ENCODE peak calls at places on chromosomes 5 and 9, in ten cellular contexts. S is GM06990; E is MM.1S; B is GM13976; U is activated CD4-positive, alpha-beta T cell treated with anti-CD3 and anti-CD28 coated beads for 36 hours; T is left ventricle myocardium superior; K is WTC11; I is NCI-H1092 treated with DMSO at 0.1 percent for 48 hours; Q is stimulated activated CD4-positive, alpha-beta T cell treated with anti-CD3 and anti-CD28 coated beads, Interleukin-12 subunit alpha, Interleukin-12 subunit beta, amount 100 ng/mL, for 4 hours; X is NCI-H69. V is an unnamed sample.
A peak's percentile ranks its signal among the peaks of the same experiment; 100 is the strongest.

GRCh38 chr9:109063765-109064164 is 50.5 kb upstream of the CTNNAL1 start:
- DNase-seq in S (no peak), E (no peak), B (no peak), U (no peak), T (no peak), K (no peak), I (no peak), Q (no peak), X (no peak), V (no peak)

GRCh38 chr5:88745093-88745696 is 137.8 kb downstream of the MEF2C start:
- DNase-seq in S (no peak), E (no peak), B (no peak), U (no peak), T (no peak), K (no peak), I (no peak), Q (no peak), X (no peak), V (no peak)

GRCh38 chr5:25694805-25695204 is 1050.0 kb upstream of the CDH10 start:
- DNase-seq in S (no peak), E (no peak), B (no peak), U (no peak), T (no peak), K (no peak), I (no peak), Q (no peak), X (peak; percentile 53), V (no peak)

GRCh38 chr5:56405116-56405515 is 172.0 kb upstream of the ANKRD55 start:
- DNase-seq in S (no peak), E (no peak), B (no peak), U (no peak), T (no peak), K (no peak), I (no peak), Q (no peak), X (no peak), V (no peak)

GRCh38 chr5:15704397-15704947 is 204.5 kb downstream of the FBXL7 start:
- DNase-seq in S (no peak), E (no peak), B (no peak), U (no peak), T (no peak), K (no peak), I (no peak), Q (no peak), X (no peak), V (no peak)

GRCh38 chr5:78611161-78611605 is 37.4 kb downstream of the LHFPL2 start:
- DNase-seq in S (no peak), E (no peak), B (no peak), U (no peak), T (peak; percentile 38), K (peak; percentile 57), I (no peak), Q (no peak), X (no peak), V (no peak)

GRCh38 chr9:21576331-21577189 is 94.4 kb upstream of the IFNE start:
- DNase-seq in S (no peak), E (no peak), B (no peak), U (peak; percentile 66), T (no peak), K (no peak), I (no peak), Q (peak; percentile 13), X (no peak), V (no peak)

GRCh38 chr5:140207250-140207954 is 32.4 kb downstream of the CYSTM1 start:
- DNase-seq in S (no peak), E (peak; percentile 48), B (no peak), U (no peak), T (no peak), K (no peak), I (no peak), Q (no peak), X (no peak), V (no peak)

GRCh38 chr5:103475629-103476240 is 86.9 kb downstream of the NUDT12 start:
- DNase-seq in S (no peak), E (peak; percentile 50), B (peak; percentile 7), U (no peak), T (no peak), K (no peak), I (peak; percentile 45), Q (no peak), X (peak; percentile 59), V (no peak)

GRCh38 chr5:107704686-107705389 is 34.1 kb upstream of the EFNA5 start:
- DNase-seq in S (no peak), E (no peak), B (no peak), U (no peak), T (no peak), K (no peak), I (no peak), Q (no peak), X (peak; percentile 96), V (no peak)

GRCh38 chr9:127903557-127904475 is 4.4 kb upstream of the ST6GALNAC6 start:
- DNase-seq in S (peak; percentile 82), E (no peak), B (peak; percentile 79), U (peak; percentile 94), T (peak; percentile 83), K (peak; percentile 83), I (no peak), Q (peak; percentile 69), X (no peak), V (no peak)

GRCh38 chr9:120927125-120928014 is 774 bp upstream of the TRAF1 start:
- DNase-seq in S (peak; percentile 50), E (no peak), B (no peak), U (peak; percentile 43), T (no peak), K (no peak), I (no peak), Q (no peak), X (no peak), V (no peak)

GRCh38 chr5:142316681-142317080 is 8.1 kb downstream of the SPRY4 start:
- DNase-seq in S (no peak), E (no peak), B (no peak), U (no peak), T (no peak), K (no peak), I (no peak), Q (no peak), X (no peak), V (no peak)

GRCh38 chr5:112555691-112556090 is 136.6 kb upstream of the EPB41L4A start:
- DNase-seq in S (no peak), E (no peak), B (no peak), U (no peak), T (no peak), K (no peak), I (no peak), Q (no peak), X (no peak), V (no peak)

GRCh38 chr9:81874926-81875325 is 53.3 kb upstream of the SPATA31D4 start:
- DNase-seq in S (no peak), E (no peak), B (no peak), U (no peak), T (no peak), K (no peak), I (no peak), Q (no peak), X (peak; percentile 12), V (no peak)

GRCh38 chr5:176789873-176790615 is 20.3 kb upstream of the UNC5A start:
- DNase-seq in S (no peak), E (no peak), B (no peak), U (no peak), T (no peak), K (no peak), I (no peak), Q (no peak), X (peak; percentile 97), V (no peak)

GRCh38 chr9:111959960-111960359 is 63.3 kb downstream of the UGCG start:
- DNase-seq in S (no peak), E (no peak), B (no peak), U (no peak), T (no peak), K (no peak), I (no peak), Q (no peak), X (no peak), V (no peak)

GRCh38 chr5:147763791-147764525 is 18.6 kb downstream of the JAKMIP2 start:
- DNase-seq in S (no peak), E (no peak), B (no peak), U (no peak), T (no peak), K (no peak), I (no peak), Q (no peak), X (no peak), V (no peak)

GRCh38 chr5:153135416-153135815 is 355.1 kb upstream of the GRIA1 start:
- DNase-seq in S (no peak), E (no peak), B (no peak), U (no peak), T (no peak), K (no peak), I (no peak), Q (no peak), X (no peak), V (no peak)

GRCh38 chr5:179293276-179293675 is 52.0 kb downstream of the ADAMTS2 start:
- DNase-seq in S (no peak), E (no peak), B (no peak), U (no peak), T (peak; percentile 22), K (no peak), I (no peak), Q (no peak), X (no peak), V (no peak)

GRCh38 chr5:135246605-135246922 is 152.5 kb downstream of the MACROH2A1 start:
- DNase-seq in S (no peak), E (no peak), B (no peak), U (no peak), T (no peak), K (no peak), I (no peak), Q (no peak), X (no peak), V (no peak)

GRCh38 chr9:136114606-136115005 is 4.1 kb downstream of the TMEM250 start:
- DNase-seq in S (no peak), E (no peak), B (no peak), U (no peak), T (no peak), K (no peak), I (no peak), Q (no peak), X (no peak), V (no peak)

GRCh38 chr5:76579166-76579765 is 43.9 kb downstream of the F2RL2 start:
- DNase-seq in S (no peak), E (no peak), B (no peak), U (peak; percentile 13), T (no peak), K (no peak), I (no peak), Q (no peak), X (no peak), V (no peak)

GRCh38 chr9:133406480-133407307 is 11.1 kb downstream of the REXO4 start:
- DNase-seq in S (peak; percentile 73), E (peak; percentile 43), B (peak; percentile 90), U (peak; percentile 93), T (peak; percentile 81), K (peak; percentile 86), I (peak; percentile 57), Q (peak; percentile 79), X (peak; percentile 61), V (peak; percentile 43)

GRCh38 chr5:115457985-115458384 is 86.6 kb downstream of the FEM1C start:
- DNase-seq in S (no peak), E (no peak), B (no peak), U (no peak), T (no peak), K (no peak), I (no peak), Q (no peak), X (peak; percentile 60), V (no peak)

GRCh38 chr5:176176231-176176630 is 62.0 kb upstream of the SIMC1 start:
- DNase-seq in S (no peak), E (peak; percentile 91), B (no peak), U (no peak), T (no peak), K (no peak), I (no peak), Q (no peak), X (no peak), V (no peak)

GRCh38 chr5:57804007-57804444 is 321.4 kb upstream of the ACTBL2 start:
- DNase-seq in S (no peak), E (no peak), B (no peak), U (no peak), T (no peak), K (no peak), I (no peak), Q (no peak), X (no peak), V (no peak)

GRCh38 chr5:14413331-14413750 is 168.3 kb upstream of the OTULINL start:
- DNase-seq in S (no peak), E (no peak), B (no peak), U (peak; percentile 73), T (no peak), K (no peak), I (no peak), Q (no peak), X (no peak), V (no peak)